ENCODE peak calls at places on chromosome 16, in four cellular contexts. One of them, this sample, is unnamed. For H3K27me3, the result is how much of the 10 kb centered on the place peaks cover.

GRCh38 chr16:16166952-16167351 is 56.3 kb downstream of the ABCC6 start:
- DNase-seq in brain microvascular endothelial cell: no peak
- DNase-seq in left lung: no peak
- DNase-seq in left ventricle myocardium inferior: no peak
- DNase-seq in this sample: no peak

GRCh38 chr16:86455116-86455515 is 55.2 kb upstream of the FOXF1 start:
- DNase-seq in brain microvascular endothelial cell: peak
- DNase-seq in left lung: no peak
- DNase-seq in left ventricle myocardium inferior: no peak
- DNase-seq in this sample: no peak

GRCh38 chr16:11793840-11794239 is 3.2 kb downstream of the ZC3H7A start:
- DNase-seq in brain microvascular endothelial cell: no peak
- DNase-seq in left lung: no peak
- DNase-seq in left ventricle myocardium inferior: no peak
- DNase-seq in this sample: no peak

GRCh38 chr16:22614271-22614947 is 103.7 kb downstream of the NPIPB5 start:
- DNase-seq in brain microvascular endothelial cell: peak
- DNase-seq in left lung: no peak
- DNase-seq in left ventricle myocardium inferior: no peak
- DNase-seq in this sample: no peak

GRCh38 chr16:14358697-14359305 is 271.3 kb downstream of the PARN start:
- DNase-seq in brain microvascular endothelial cell: no peak
- DNase-seq in left lung: no peak
- DNase-seq in left ventricle myocardium inferior: no peak
- DNase-seq in this sample: no peak

GRCh38 chr16:27665881-27666280 is 115.9 kb downstream of the KATNIP start:
- DNase-seq in brain microvascular endothelial cell: no peak
- DNase-seq in left lung: no peak
- DNase-seq in left ventricle myocardium inferior: no peak
- DNase-seq in this sample: no peak

GRCh38 chr16:48252013-48252412 is 4.7 kb upstream of the ABCC11 start:
- DNase-seq in brain microvascular endothelial cell: no peak
- DNase-seq in left lung: no peak
- DNase-seq in left ventricle myocardium inferior: no peak
- DNase-seq in this sample: no peak

GRCh38 chr16:51697454-51697853 is 546.4 kb upstream of the SALL1 start:
- DNase-seq in brain microvascular endothelial cell: no peak
- DNase-seq in left lung: no peak
- DNase-seq in left ventricle myocardium inferior: no peak
- DNase-seq in this sample: no peak

GRCh38 chr16:86575754-86576557 is 2.4 kb upstream of the FOXL1 start:
- DNase-seq in brain microvascular endothelial cell: peak
- DNase-seq in left lung: no peak
- DNase-seq in left ventricle myocardium inferior: peak
- DNase-seq in this sample: no peak

GRCh38 chr16:85399583-85400284 is 213.4 kb upstream of the GSE1 start:
- DNase-seq in brain microvascular endothelial cell: no peak
- DNase-seq in left lung: peak
- DNase-seq in left ventricle myocardium inferior: peak
- DNase-seq in this sample: no peak

GRCh38 chr16:84950906-84951305 is 60.4 kb downstream of the ZDHHC7 start:
- DNase-seq in brain microvascular endothelial cell: no peak
- DNase-seq in left lung: no peak
- DNase-seq in left ventricle myocardium inferior: no peak
- DNase-seq in this sample: no peak

GRCh38 chr16:56933266-56933619 is 1.3 kb downstream of the HERPUD1 start:
- DNase-seq in brain microvascular endothelial cell: no peak
- DNase-seq in left lung: no peak
- DNase-seq in left ventricle myocardium inferior: no peak
- DNase-seq in this sample: no peak

GRCh38 chr16:24852281-24852721 is 6.5 kb downstream of the SLC5A11 start:
- DNase-seq in brain microvascular endothelial cell: no peak
- DNase-seq in left lung: no peak
- DNase-seq in left ventricle myocardium inferior: no peak
- DNase-seq in this sample: no peak

GRCh38 chr16:80407265-80407987 is 133.4 kb upstream of the DYNLRB2 start:
- DNase-seq in brain microvascular endothelial cell: no peak
- DNase-seq in left lung: no peak
- DNase-seq in left ventricle myocardium inferior: no peak
- DNase-seq in this sample: no peak

GRCh38 chr16:4487955-4488481 is 11.8 kb downstream of the HMOX2 start:
- DNase-seq in brain microvascular endothelial cell: no peak
- DNase-seq in left lung: no peak
- DNase-seq in left ventricle myocardium inferior: no peak
- DNase-seq in this sample: no peak

GRCh38 chr16:84183572-84183875 is 3.3 kb downstream of the TAF1C start:
- DNase-seq in brain microvascular endothelial cell: no peak
- DNase-seq in left lung: no peak
- DNase-seq in left ventricle myocardium inferior: no peak
- DNase-seq in this sample: no peak

GRCh38 chr16:17374668-17375255 is 96.0 kb downstream of the XYLT1 start:
- DNase-seq in brain microvascular endothelial cell: no peak
- DNase-seq in left lung: no peak
- DNase-seq in left ventricle myocardium inferior: no peak
- DNase-seq in this sample: no peak

GRCh38 chr16:84649511-84649861 is 1.2 kb downstream of the KLHL36 start:
- DNase-seq in brain microvascular endothelial cell: no peak
- DNase-seq in left lung: no peak
- DNase-seq in left ventricle myocardium inferior: no peak
- DNase-seq in this sample: no peak

GRCh38 chr16:47644166-47644565 is 183.0 kb downstream of the PHKB start:
- DNase-seq in brain microvascular endothelial cell: peak
- DNase-seq in left lung: no peak
- DNase-seq in left ventricle myocardium inferior: no peak
- DNase-seq in this sample: no peak

GRCh38 chr16:79713609-79714309 is 113.2 kb upstream of the MAF start:
- DNase-seq in brain microvascular endothelial cell: no peak
- DNase-seq in left lung: no peak
- DNase-seq in left ventricle myocardium inferior: no peak
- DNase-seq in this sample: no peak

DNA sequence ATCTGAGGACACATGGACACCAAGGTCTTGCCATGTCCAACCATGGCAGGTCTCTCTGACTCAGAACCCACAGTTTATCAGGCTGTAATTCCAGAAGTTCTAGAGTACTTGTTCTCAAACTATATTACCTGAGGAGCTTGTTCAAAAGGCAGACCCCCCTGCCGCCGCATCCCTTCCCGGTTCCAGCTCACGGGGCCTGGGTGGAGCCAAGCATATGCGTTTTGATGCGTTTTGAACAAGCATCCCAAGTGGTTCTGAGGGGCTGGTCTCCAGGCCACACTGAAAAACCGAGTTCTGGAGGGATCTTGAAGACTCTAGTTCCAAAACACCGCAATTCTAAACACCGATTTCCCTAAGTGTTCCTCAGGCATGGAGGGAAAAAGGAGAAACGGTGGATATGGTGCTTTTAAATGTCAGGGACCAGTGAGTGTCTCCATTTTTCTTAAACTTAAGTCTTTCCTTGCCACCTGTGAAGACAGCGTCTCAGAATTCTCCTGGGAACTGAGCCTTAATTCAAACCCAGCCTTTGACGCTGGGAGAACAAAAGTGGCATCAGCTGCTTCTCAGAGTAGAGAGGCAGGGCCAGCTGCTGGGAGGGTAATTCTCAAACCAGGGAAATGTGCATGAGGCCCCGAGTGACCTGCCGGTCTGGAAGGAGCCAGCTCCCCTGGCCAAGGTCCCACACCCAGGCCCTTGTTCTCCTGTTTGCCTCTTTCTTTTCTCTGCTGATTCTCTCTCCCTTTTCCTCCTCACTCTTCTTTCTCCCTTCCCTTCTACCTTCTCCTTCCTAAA is 84.4 kb upstream of the PLCG2 start:
- DNase-seq in brain microvascular endothelial cell: no peak
- DNase-seq in left lung: no peak
- DNase-seq in left ventricle myocardium inferior: no peak
- DNase-seq in this sample: no peak
- H3K27ac ChIP-seq in brain microvascular endothelial cell: no peak
- H3K27ac ChIP-seq in left lung: peak
- H3K27ac ChIP-seq in left ventricle myocardium inferior: peak
- H3K27ac ChIP-seq in this sample: peak

GRCh38 chr16:65409505-65409904 is 287.6 kb upstream of the CDH11 start:
- DNase-seq in brain microvascular endothelial cell: no peak
- DNase-seq in left lung: no peak
- DNase-seq in left ventricle myocardium inferior: no peak
- DNase-seq in this sample: no peak
- H3K27me3 ChIP-seq in brain microvascular endothelial cell: under half
- H3K27me3 ChIP-seq in left lung: under half
- H3K27me3 ChIP-seq in left ventricle myocardium inferior: under half
- H3K27me3 ChIP-seq in this sample: under half

GRCh38 chr16:85865-86264 is 7.8 kb downstream of the MPG start:
- DNase-seq in brain microvascular endothelial cell: no peak
- DNase-seq in left lung: no peak
- DNase-seq in left ventricle myocardium inferior: no peak
- DNase-seq in this sample: no peak

GRCh38 chr16:86483-86952 is 8.5 kb downstream of the MPG start:
- DNase-seq in brain microvascular endothelial cell: no peak
- DNase-seq in left lung: no peak
- DNase-seq in left ventricle myocardium inferior: no peak
- DNase-seq in this sample: no peak

GRCh38 chr16:83781-84615 is 6.0 kb downstream of the MPG start:
- DNase-seq in brain microvascular endothelial cell: no peak
- DNase-seq in left lung: no peak
- DNase-seq in left ventricle myocardium inferior: no peak
- DNase-seq in this sample: no peak

GRCh38 chr16:85453-85782 is 7.4 kb downstream of the MPG start:
- DNase-seq in brain microvascular endothelial cell: no peak
- DNase-seq in left lung: no peak
- DNase-seq in left ventricle myocardium inferior: no peak
- DNase-seq in this sample: no peak

GRCh38 chr16:84718-85452 is 6.9 kb downstream of the MPG start:
- DNase-seq in brain microvascular endothelial cell: peak
- DNase-seq in left lung: peak
- DNase-seq in left ventricle myocardium inferior: peak
- DNase-seq in this sample: no peak
- H3K27ac ChIP-seq in brain microvascular endothelial cell: peak
- H3K27ac ChIP-seq in left lung: peak
- H3K27ac ChIP-seq in left ventricle myocardium inferior: peak
- H3K27ac ChIP-seq in this sample: peak

GRCh38 chr16:67393111-67393789 is at the start of gene TPPP3:
- DNase-seq in brain microvascular endothelial cell: peak
- DNase-seq in left lung: peak
- DNase-seq in left ventricle myocardium inferior: peak
- DNase-seq in this sample: peak
- H3K27me3 ChIP-seq in brain microvascular endothelial cell: under half
- H3K27me3 ChIP-seq in left lung: under half
- H3K27me3 ChIP-seq in left ventricle myocardium inferior: under half
- H3K27me3 ChIP-seq in this sample: under half

GRCh38 chr16:10608687-10609409 is 28.4 kb upstream of the EMP2 start:
- DNase-seq in brain microvascular endothelial cell: no peak
- DNase-seq in left lung: no peak
- DNase-seq in left ventricle myocardium inferior: peak
- DNase-seq in this sample: no peak

GRCh38 chr16:10609410-10609774 is 29.0 kb upstream of the EMP2 start:
- DNase-seq in brain microvascular endothelial cell: peak
- DNase-seq in left lung: no peak
- DNase-seq in left ventricle myocardium inferior: no peak
- DNase-seq in this sample: no peak

GRCh38 chr16:10605636-10606035 is 25.2 kb upstream of the EMP2 start:
- DNase-seq in brain microvascular endothelial cell: no peak
- DNase-seq in left lung: no peak
- DNase-seq in left ventricle myocardium inferior: no peak
- DNase-seq in this sample: no peak

GRCh38 chr16:10606607-10607006 is 26.2 kb upstream of the EMP2 start:
- DNase-seq in brain microvascular endothelial cell: no peak
- DNase-seq in left lung: no peak
- DNase-seq in left ventricle myocardium inferior: no peak
- DNase-seq in this sample: no peak

GRCh38 chr16:10607157-10607556 is 26.8 kb upstream of the EMP2 start:
- DNase-seq in brain microvascular endothelial cell: no peak
- DNase-seq in left lung: no peak
- DNase-seq in left ventricle myocardium inferior: no peak
- DNase-seq in this sample: no peak
- H3K27ac ChIP-seq in brain microvascular endothelial cell: no peak
- H3K27ac ChIP-seq in left lung: no peak
- H3K27ac ChIP-seq in left ventricle myocardium inferior: no peak
- H3K27ac ChIP-seq in this sample: no peak

DNA sequence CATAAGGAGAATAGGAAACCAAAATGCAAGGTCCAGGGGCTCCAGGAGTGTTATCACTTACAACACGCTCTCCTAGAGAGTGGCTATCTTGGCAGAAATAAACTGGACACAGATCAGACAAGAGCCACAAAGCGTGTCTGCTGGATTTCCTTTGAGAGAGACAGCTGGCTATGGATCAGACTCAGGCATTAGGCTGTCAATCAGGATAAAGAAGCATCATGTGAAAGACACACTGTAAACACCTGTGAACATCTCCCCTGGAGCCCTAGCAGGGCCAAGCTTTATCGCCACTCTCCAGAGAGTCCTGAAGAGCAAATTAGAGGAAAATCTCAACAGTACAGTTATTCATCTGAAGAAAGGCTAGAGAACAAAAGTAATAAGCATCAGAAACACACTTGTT is 26.0 kb downstream of the SYCE1L start:
- DNase-seq in brain microvascular endothelial cell: no peak
- DNase-seq in left lung: no peak
- DNase-seq in left ventricle myocardium inferior: no peak
- DNase-seq in this sample: no peak
- H3K27me3 ChIP-seq in brain microvascular endothelial cell: under half
- H3K27me3 ChIP-seq in left lung: under half
- H3K27me3 ChIP-seq in left ventricle myocardium inferior: under half
- H3K27me3 ChIP-seq in this sample: under half

GRCh38 chr16:679808-680624 is at the start of gene STUB1:
- DNase-seq in brain microvascular endothelial cell: peak
- DNase-seq in left lung: peak
- DNase-seq in left ventricle myocardium inferior: peak
- DNase-seq in this sample: peak

GRCh38 chr16:677306-678190 is 2.1 kb downstream of the RHBDL1 start:
- DNase-seq in brain microvascular endothelial cell: no peak
- DNase-seq in left lung: no peak
- DNase-seq in left ventricle myocardium inferior: no peak
- DNase-seq in this sample: no peak

GRCh38 chr16:678209-678857 is 1.9 kb upstream of the STUB1 start:
- DNase-seq in brain microvascular endothelial cell: no peak
- DNase-seq in left lung: no peak
- DNase-seq in left ventricle myocardium inferior: no peak
- DNase-seq in this sample: no peak

GRCh38 chr16:680625-680945 is 375 bp downstream of the STUB1 start:
- DNase-seq in brain microvascular endothelial cell: no peak
- DNase-seq in left lung: no peak
- DNase-seq in left ventricle myocardium inferior: no peak
- DNase-seq in this sample: no peak

GRCh38 chr16:678858-679807 is 1.1 kb upstream of the STUB1 start:
- DNase-seq in brain microvascular endothelial cell: no peak
- DNase-seq in left lung: peak
- DNase-seq in left ventricle myocardium inferior: peak
- DNase-seq in this sample: peak
- H3K27ac ChIP-seq in brain microvascular endothelial cell: no peak
- H3K27ac ChIP-seq in left lung: peak
- H3K27ac ChIP-seq in left ventricle myocardium inferior: peak
- H3K27ac ChIP-seq in this sample: peak